ENCODE peak calls at places on chromosome 2, in eight cellular contexts. C is neural crest cell; X is stimulated activated CD8-positive, alpha-beta memory T cell treated with anti-CD3 and anti-CD28 coated beads, Interleukin-2, amount 100 ng/mL, for 1 hour; J is NCI-H748 treated with DMSO at 0.1 percent for 48 hours; S is M059J; U is fibroblast of lung; O is effector memory CD8-positive, alpha-beta T cell; Q is fibroblast of pulmonary artery. I is an unnamed sample.

GRCh38 chr2:240139666-240140393 is 628 bp downstream of the OTOS start:
- DNase-seq in C (no peak), X (no peak), J (no peak), S (no peak), U (no peak), O (no peak), Q (no peak), I (no peak)

GRCh38 chr2:120850551-120850950 is 114.9 kb downstream of the GLI2 start:
- DNase-seq in C (no peak), X (no peak), J (no peak), S (no peak), U (no peak), O (no peak), Q (no peak), I (no peak)

GRCh38 chr2:64649626-64650025 is 4.1 kb downstream of the SERTAD2 start:
- DNase-seq in C (no peak), X (no peak), J (no peak), S (no peak), U (no peak), O (no peak), Q (no peak), I (peak)

GRCh38 chr2:37655442-37655841 is 16.0 kb downstream of the CDC42EP3 start:
- DNase-seq in C (no peak), X (no peak), J (peak), S (no peak), U (no peak), O (no peak), Q (no peak), I (no peak)

GRCh38 chr2:6780765-6781274 is 84.9 kb downstream of the CMPK2 start:
- DNase-seq in C (no peak), X (no peak), J (peak), S (peak), U (peak), O (no peak), Q (peak), I (peak)

GRCh38 chr2:69464575-69464974 is 27.3 kb upstream of the NFU1 start:
- DNase-seq in C (no peak), X (no peak), J (no peak), S (no peak), U (no peak), O (no peak), Q (peak), I (no peak)

GRCh38 chr2:31402388-31402787 is 12.2 kb downstream of the XDH start:
- DNase-seq in C (no peak), X (no peak), J (no peak), S (peak), U (peak), O (no peak), Q (no peak), I (no peak)

GRCh38 chr2:56263876-56264275 is 80.1 kb downstream of the CCDC85A start:
- DNase-seq in C (no peak), X (no peak), J (no peak), S (peak), U (no peak), O (no peak), Q (no peak), I (no peak)

GRCh38 chr2:44954306-44954901 is 12.9 kb downstream of the SIX3 start:
- DNase-seq in C (no peak), X (no peak), J (no peak), S (no peak), U (no peak), O (no peak), Q (no peak), I (no peak)

GRCh38 chr2:64551851-64552250 is 27.7 kb downstream of the AFTPH start:
- DNase-seq in C (no peak), X (no peak), J (no peak), S (no peak), U (no peak), O (no peak), Q (no peak), I (no peak)

GRCh38 chr2:231411871-231412615 is 16.5 kb downstream of the B3GNT7 start:
- DNase-seq in C (peak), X (peak), J (peak), S (peak), U (peak), O (peak), Q (peak), I (peak)

GRCh38 chr2:235709124-235709813 is 215.4 kb downstream of the AGAP1 start:
- DNase-seq in C (no peak), X (no peak), J (no peak), S (peak), U (peak), O (no peak), Q (no peak), I (peak)

GRCh38 chr2:70458661-70459060 is 95.0 kb downstream of the TGFA start:
- DNase-seq in C (no peak), X (no peak), J (no peak), S (no peak), U (no peak), O (no peak), Q (no peak), I (no peak)

GRCh38 chr2:163687213-163687612 is 48.6 kb downstream of the FIGN start:
- DNase-seq in C (no peak), X (no peak), J (no peak), S (no peak), U (no peak), O (no peak), Q (no peak), I (no peak)

GRCh38 chr2:36616947-36617346 is 19.0 kb upstream of the FEZ2 start:
- DNase-seq in C (no peak), X (no peak), J (no peak), S (no peak), U (no peak), O (no peak), Q (no peak), I (no peak)

GRCh38 chr2:210617732-210618330 is 61.4 kb downstream of the CPS1 start:
- DNase-seq in C (peak), X (no peak), J (peak), S (peak), U (peak), O (no peak), Q (peak), I (no peak)

GRCh38 chr2:240598311-240598911 is 11.9 kb downstream of the CAPN10 start:
- DNase-seq in C (no peak), X (no peak), J (no peak), S (no peak), U (no peak), O (no peak), Q (no peak), I (peak)

I was measured in upper lobe of left lung.